ENCODE peak calls at places on chromosomes 5 and 9, in eight cellular contexts. X is fibroblast of lung; G is heart left ventricle; Q is neural progenitor cell; W is adrenal gland; E is CD4-positive, CD25-positive, alpha-beta regulatory T cell; R is vagina; I is kidney. H is an unnamed sample.

GRCh38 chr5:10527281-10527950 is 36.5 kb upstream of the ANKRD33B start:
- DNase-seq in X (no peak), G (no peak), Q (no peak), W (no peak), E (no peak), R (no peak), I (no peak), H (no peak)

GRCh38 chr9:93024986-93025630 is 33.4 kb upstream of the SUSD3 start:
- DNase-seq in X (no peak), G (no peak), Q (no peak), W (no peak), E (no peak), R (no peak), I (no peak), H (no peak)

GRCh38 chr5:120528609-120529008 is 64.5 kb downstream of the PRR16 start:
- DNase-seq in X (no peak), G (no peak), Q (no peak), W (no peak), E (no peak), R (no peak), I (no peak), H (no peak)

GRCh38 chr5:157108961-157109360 is at the start of gene HAVCR2:
- DNase-seq in X (no peak), G (peak; percentile 55), Q (no peak), W (peak; percentile 61), E (no peak), R (no peak), I (no peak), H (peak; percentile 51)

GRCh38 chr5:108472237-108472636 is 90.3 kb upstream of the FBXL17 start:
- DNase-seq in X (no peak), G (no peak), Q (no peak), W (no peak), E (no peak), R (no peak), I (no peak), H (no peak)

GRCh38 chr5:3011764-3012017 is 260.2 kb upstream of the IRX2 start:
- DNase-seq in X (no peak), G (no peak), Q (no peak), W (no peak), E (no peak), R (no peak), I (no peak), H (no peak)

GRCh38 chr5:34789021-34789531 is 49.9 kb upstream of the TTC23L start:
- DNase-seq in X (peak; percentile 31), G (no peak), Q (no peak), W (peak; percentile 83), E (no peak), R (no peak), I (no peak), H (no peak)

GRCh38 chr5:171639966-171640365 is 145.7 kb upstream of the SMIM23 start:
- DNase-seq in X (no peak), G (no peak), Q (no peak), W (no peak), E (no peak), R (no peak), I (no peak), H (no peak)

GRCh38 chr5:115594343-115595047 is 7.8 kb downstream of the TICAM2 start:
- DNase-seq in X (peak; percentile 42), G (no peak), Q (no peak), W (no peak), E (no peak), R (no peak), I (no peak), H (no peak)

GRCh38 chr9:137598943-137599342 is 6.5 kb upstream of the ARRDC1 start:
- DNase-seq in X (no peak), G (no peak), Q (no peak), W (no peak), E (no peak), R (no peak), I (no peak), H (no peak)

GRCh38 chr9:125896964-125897363 is 149.8 kb downstream of the PBX3 start:
- DNase-seq in X (no peak), G (no peak), Q (no peak), W (no peak), E (no peak), R (no peak), I (no peak), H (no peak)

GRCh38 chr5:84372066-84372700 is 12.5 kb downstream of the EDIL3 start:
- DNase-seq in X (peak; percentile 74), G (no peak), Q (no peak), W (no peak), E (no peak), R (no peak), I (no peak), H (no peak)

GRCh38 chr5:33229216-33229615 is 211.5 kb upstream of the TARS1 start:
- DNase-seq in X (no peak), G (peak; percentile 41), Q (no peak), W (peak; percentile 11), E (no peak), R (no peak), I (no peak), H (no peak)

GRCh38 chr9:10706788-10707187 is 94.0 kb upstream of the PTPRD start:
- DNase-seq in X (no peak), G (no peak), Q (no peak), W (no peak), E (no peak), R (no peak), I (no peak), H (no peak)

GRCh38 chr9:95724253-95724991 is 151.1 kb upstream of the ERCC6L2 start:
- DNase-seq in X (no peak), G (no peak), Q (no peak), W (no peak), E (peak; percentile 37), R (no peak), I (no peak), H (no peak)

GRCh38 chr5:5290674-5291334 is 131.7 kb upstream of the ICE1 start:
- DNase-seq in X (no peak), G (no peak), Q (no peak), W (no peak), E (no peak), R (no peak), I (no peak), H (no peak)

GRCh38 chr9:68530618-68531017 is 10.1 kb downstream of the TMEM252 start:
- DNase-seq in X (peak; percentile 60), G (peak; percentile 89), Q (peak; percentile 36), W (peak; percentile 89), E (no peak), R (no peak), I (peak; percentile 89), H (peak; percentile 84)

GRCh38 chr5:123874600-123875201 is 362.7 kb downstream of the CSNK1G3 start:
- DNase-seq in X (peak; percentile 38), G (no peak), Q (peak; percentile 86), W (no peak), E (no peak), R (no peak), I (no peak), H (no peak)

GRCh38 chr5:151382576-151382975 is 35.2 kb upstream of the SLC36A2 start:
- DNase-seq in X (no peak), G (no peak), Q (no peak), W (no peak), E (no peak), R (no peak), I (no peak), H (no peak)

GRCh38 chr9:86281577-86282076 is 711 bp downstream of the ISCA1 start:
- DNase-seq in X (peak; percentile 42), G (no peak), Q (peak; percentile 68), W (no peak), E (no peak), R (no peak), I (no peak), H (no peak)

DNA sequence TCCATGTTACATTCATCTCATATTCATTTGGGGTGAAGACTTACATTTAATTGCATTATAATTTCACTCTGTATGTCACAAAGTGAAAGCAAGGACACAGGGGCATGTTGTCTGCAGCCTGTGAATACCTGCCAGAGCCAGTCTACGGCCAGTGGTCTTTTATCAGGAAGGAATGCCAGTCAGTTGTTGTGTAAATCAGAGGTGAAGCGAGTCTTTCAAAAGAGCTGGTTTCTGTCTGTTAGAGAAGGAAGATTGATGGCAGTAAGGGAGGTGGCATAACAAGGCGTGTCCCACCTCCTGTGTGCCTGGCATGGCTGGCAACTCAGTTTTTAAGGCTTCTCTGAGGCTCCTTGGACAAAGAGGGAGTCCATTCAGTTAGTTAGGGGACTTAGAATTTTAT is 18.1 kb upstream of the SYK start:
- DNase-seq in X (no peak), G (no peak), Q (no peak), W (no peak), E (no peak), R (no peak), I (no peak), H (no peak)
- H3K4me3 ChIP-seq in X (no peak overlapping the region), G (no peak overlapping the region), Q (no peak overlapping the region), W (no peak overlapping the region), E (no peak overlapping the region), R (no peak overlapping the region), I (no peak overlapping the region), H (no peak overlapping the region)

DNA sequence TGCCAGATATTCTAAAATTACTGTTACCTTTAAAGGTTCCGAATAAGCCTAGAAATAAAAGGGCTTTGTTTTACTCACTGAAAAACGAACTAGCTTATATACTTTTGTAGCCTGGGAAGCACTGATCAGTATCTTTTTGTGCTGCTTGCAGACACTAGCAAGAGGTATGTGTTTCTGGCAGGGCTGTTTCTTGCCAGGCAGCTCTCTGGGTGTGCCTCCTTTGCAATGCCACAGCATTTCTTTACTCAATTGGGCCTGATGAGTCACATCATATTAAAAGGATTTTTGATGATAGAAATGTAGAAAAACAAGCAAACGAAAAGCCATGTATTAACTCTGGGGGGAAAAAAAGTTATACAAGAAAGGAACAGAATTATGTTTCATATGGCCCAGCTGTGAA is 35.6 kb downstream of the CD180 start:
- DNase-seq in X (peak; percentile 82), G (no peak), Q (no peak), W (no peak), E (peak; percentile 13), R (no peak), I (no peak), H (no peak)
- H3K36me3 ChIP-seq in X (peaks cover 8% of the 10 kb centered on the region), G (peaks cover 55% of the 10 kb centered on the region), Q (no peaks in the 10 kb centered on the region), W (peaks cover 19% of the 10 kb centered on the region), E (peaks cover 25% of the 10 kb centered on the region), R (no peaks in the 10 kb centered on the region), I (peaks cover 31% of the 10 kb centered on the region), H (no peaks in the 10 kb centered on the region)

DNA sequence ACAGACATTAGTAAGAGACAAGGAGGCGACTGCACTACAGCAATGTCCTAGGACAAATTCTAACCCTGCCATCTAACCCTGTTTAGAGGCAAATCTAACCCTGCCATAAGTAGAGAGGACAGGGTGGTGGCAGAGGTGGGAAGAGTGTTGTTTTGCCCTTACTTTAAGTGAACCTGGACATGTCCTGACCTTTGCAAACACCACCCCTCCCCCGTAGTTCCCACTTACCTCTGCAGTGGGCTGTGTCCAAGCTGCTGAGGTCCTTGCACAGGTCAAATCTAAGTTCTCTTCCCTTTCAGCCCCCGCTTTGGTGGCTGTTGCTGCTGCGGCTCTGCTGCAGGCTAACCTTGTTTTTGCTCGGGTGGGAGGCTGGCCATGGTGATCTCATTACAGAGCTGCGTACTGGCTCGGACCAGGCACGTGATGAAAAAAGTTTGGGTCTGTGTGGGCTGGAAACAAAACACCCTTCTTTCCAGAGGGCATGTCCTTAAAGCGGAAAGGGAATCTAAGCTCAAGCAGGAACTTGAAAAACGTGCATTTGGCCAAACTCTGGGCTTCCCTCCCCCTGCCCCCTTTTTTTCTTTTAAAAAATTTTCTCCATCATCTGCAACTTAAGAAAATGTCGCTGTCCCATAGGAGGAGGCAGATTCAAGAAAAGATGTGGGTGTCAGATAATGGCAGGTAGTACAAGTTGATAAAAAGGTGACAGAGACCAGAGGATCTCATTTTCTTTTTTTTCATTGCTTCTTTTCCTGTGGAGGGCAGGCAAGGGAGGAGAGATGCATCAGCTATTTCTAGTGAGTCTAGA is at the start of gene FAXDC2:
- DNase-seq in X (peak; percentile 88), G (peak; percentile 87), Q (peak; percentile 75), W (peak; percentile 88), E (no peak), R (no peak), I (peak; percentile 89), H (no peak)
- H3K4me3 ChIP-seq in X (peak within 1 kb of the TSS; percentile 84), G (peak within 1 kb of the TSS; percentile 54), Q (peak within 1 kb of the TSS; percentile 47), W (no peak within 1 kb of the TSS), E (no peak within 1 kb of the TSS), R (peak within 1 kb of the TSS; percentile 58), I (peak within 1 kb of the TSS; percentile 87), H (no peak within 1 kb of the TSS)

GRCh38 chr5:112878760-112879159 is 17.7 kb downstream of the SRP19 start:
- DNase-seq in X (no peak), G (no peak), Q (no peak), W (no peak), E (peak; percentile 37), R (no peak), I (no peak), H (no peak)
- H3K36me3 ChIP-seq in X (peaks cover 4% of the 10 kb centered on the region), G (peaks cover 43% of the 10 kb centered on the region), Q (no peaks in the 10 kb centered on the region), W (peaks cover 32% of the 10 kb centered on the region), E (peaks cover 50% of the 10 kb centered on the region), R (no peaks in the 10 kb centered on the region), I (peaks cover 13% of the 10 kb centered on the region), H (peaks cover 7% of the 10 kb centered on the region)